ENCODE peak calls at places on chromosomes 13 and 19, in seven cellular contexts. One of them, this sample, is unnamed.

GRCh38 chr13:35964764-35965163 is 166.4 kb downstream of the DCLK1 start:
- DNase-seq in fibroblast of the aortic adventitia: peak; percentile 41
- DNase-seq in astrocyte of the cerebellum: no peak
- DNase-seq in vagina: no peak
- DNase-seq in fibroblast of lung: peak; percentile 95
- DNase-seq in PC-3: peak; percentile 6
- DNase-seq in thoracic aorta: no peak
- DNase-seq in this sample: peak; percentile 34

GRCh38 chr13:34469212-34469983 is 472.7 kb upstream of the NBEA start:
- DNase-seq in fibroblast of lung: peak; percentile 39
- DNase-seq in PC-3: peak; percentile 92
- DNase-seq in astrocyte of the cerebellum: peak; percentile 44
- DNase-seq in fibroblast of the aortic adventitia: peak; percentile 41
- DNase-seq in vagina: no peak
- DNase-seq in thoracic aorta: no peak
- DNase-seq in this sample: peak; percentile 27

GRCh38 chr13:36788276-36788675 is 30.7 kb upstream of the RFXAP start:
- DNase-seq in astrocyte of the cerebellum: no peak
- DNase-seq in thoracic aorta: no peak
- DNase-seq in fibroblast of lung: peak; percentile 32
- DNase-seq in fibroblast of the aortic adventitia: peak; percentile 51
- DNase-seq in PC-3: peak; percentile 78
- DNase-seq in vagina: no peak
- DNase-seq in this sample: peak; percentile 28

GRCh38 chr19:23823952-23824389 is 65.3 kb upstream of the ZNF681 start:
- DNase-seq in vagina: no peak
- DNase-seq in astrocyte of the cerebellum: no peak
- DNase-seq in fibroblast of the aortic adventitia: no peak
- DNase-seq in PC-3: peak; percentile 20
- DNase-seq in thoracic aorta: no peak
- DNase-seq in fibroblast of lung: peak; percentile 3
- DNase-seq in this sample: no peak

GRCh38 chr13:62014299-62014698 is 598.6 kb upstream of the PCDH20 start:
- DNase-seq in thoracic aorta: no peak
- DNase-seq in fibroblast of the aortic adventitia: no peak
- DNase-seq in vagina: no peak
- DNase-seq in fibroblast of lung: peak; percentile 57
- DNase-seq in PC-3: peak; percentile 54
- DNase-seq in astrocyte of the cerebellum: peak; percentile 13
- DNase-seq in this sample: peak; percentile 52

GRCh38 chr19:40611096-40611495 is 9.9 kb downstream of the LTBP4 start:
- DNase-seq in fibroblast of the aortic adventitia: no peak
- DNase-seq in vagina: no peak
- DNase-seq in thoracic aorta: no peak
- DNase-seq in astrocyte of the cerebellum: no peak
- DNase-seq in fibroblast of lung: no peak
- DNase-seq in PC-3: peak; percentile 54
- DNase-seq in this sample: no peak

GRCh38 chr19:27746691-27747380 is 1466.1 kb downstream of the UQCRFS1 start:
- DNase-seq in fibroblast of the aortic adventitia: peak; percentile 3
- DNase-seq in astrocyte of the cerebellum: no peak
- DNase-seq in PC-3: peak; percentile 12
- DNase-seq in vagina: peak; percentile 69
- DNase-seq in thoracic aorta: no peak
- DNase-seq in fibroblast of lung: peak; percentile 1
- DNase-seq in this sample: no peak

GRCh38 chr13:98838776-98839175 is 86.3 kb upstream of the SLC15A1 start:
- DNase-seq in vagina: no peak
- DNase-seq in thoracic aorta: no peak
- DNase-seq in fibroblast of lung: peak; percentile 42
- DNase-seq in PC-3: no peak
- DNase-seq in astrocyte of the cerebellum: no peak
- DNase-seq in fibroblast of the aortic adventitia: peak; percentile 32
- DNase-seq in this sample: peak; percentile 48

GRCh38 chr13:92187378-92187989 is 789.1 kb downstream of the GPC5 start:
- DNase-seq in vagina: no peak
- DNase-seq in thoracic aorta: no peak
- DNase-seq in PC-3: peak; percentile 46
- DNase-seq in fibroblast of lung: peak; percentile 62
- DNase-seq in fibroblast of the aortic adventitia: peak; percentile 59
- DNase-seq in astrocyte of the cerebellum: peak; percentile 23
- DNase-seq in this sample: peak; percentile 62

GRCh38 chr13:52899206-52899605 is 50.8 kb upstream of the PCDH8 start:
- DNase-seq in vagina: no peak
- DNase-seq in fibroblast of lung: no peak
- DNase-seq in fibroblast of the aortic adventitia: no peak
- DNase-seq in thoracic aorta: no peak
- DNase-seq in PC-3: no peak
- DNase-seq in astrocyte of the cerebellum: no peak
- DNase-seq in this sample: no peak

GRCh38 chr19:48206402-48207093 is 36.1 kb downstream of the ZSWIM9 start:
- DNase-seq in fibroblast of lung: no peak
- DNase-seq in astrocyte of the cerebellum: no peak
- DNase-seq in PC-3: no peak
- DNase-seq in vagina: no peak
- DNase-seq in thoracic aorta: no peak
- DNase-seq in fibroblast of the aortic adventitia: no peak
- DNase-seq in this sample: no peak

GRCh38 chr19:35963514-35963913 is 27.3 kb downstream of the LRFN3 start:
- DNase-seq in fibroblast of lung: peak; percentile 57
- DNase-seq in fibroblast of the aortic adventitia: peak; percentile 62
- DNase-seq in PC-3: peak; percentile 28
- DNase-seq in vagina: no peak
- DNase-seq in astrocyte of the cerebellum: peak; percentile 42
- DNase-seq in thoracic aorta: no peak
- DNase-seq in this sample: peak; percentile 56

GRCh38 chr19:41195675-41196497 is 2.9 kb downstream of the CYP2S1 start:
- DNase-seq in thoracic aorta: no peak
- DNase-seq in vagina: no peak
- DNase-seq in fibroblast of lung: peak; percentile 36
- DNase-seq in fibroblast of the aortic adventitia: peak; percentile 46
- DNase-seq in astrocyte of the cerebellum: no peak
- DNase-seq in PC-3: no peak
- DNase-seq in this sample: no peak

GRCh38 chr13:79593611-79594275 is 112.8 kb downstream of the NDFIP2 start:
- DNase-seq in vagina: no peak
- DNase-seq in fibroblast of the aortic adventitia: peak; percentile 92
- DNase-seq in thoracic aorta: no peak
- DNase-seq in fibroblast of lung: peak; percentile 31
- DNase-seq in PC-3: peak; percentile 40
- DNase-seq in astrocyte of the cerebellum: peak; percentile 36
- DNase-seq in this sample: peak; percentile 76
- H3K4me3 ChIP-seq in vagina: no peak overlapping the region
- H3K4me3 ChIP-seq in fibroblast of the aortic adventitia: no peak overlapping the region
- H3K4me3 ChIP-seq in thoracic aorta: no peak overlapping the region
- H3K4me3 ChIP-seq in fibroblast of lung: no peak overlapping the region
- H3K4me3 ChIP-seq in PC-3: no peak overlapping the region
- H3K4me3 ChIP-seq in astrocyte of the cerebellum: no peak overlapping the region
- H3K4me3 ChIP-seq in this sample: no peak overlapping the region

DNA sequence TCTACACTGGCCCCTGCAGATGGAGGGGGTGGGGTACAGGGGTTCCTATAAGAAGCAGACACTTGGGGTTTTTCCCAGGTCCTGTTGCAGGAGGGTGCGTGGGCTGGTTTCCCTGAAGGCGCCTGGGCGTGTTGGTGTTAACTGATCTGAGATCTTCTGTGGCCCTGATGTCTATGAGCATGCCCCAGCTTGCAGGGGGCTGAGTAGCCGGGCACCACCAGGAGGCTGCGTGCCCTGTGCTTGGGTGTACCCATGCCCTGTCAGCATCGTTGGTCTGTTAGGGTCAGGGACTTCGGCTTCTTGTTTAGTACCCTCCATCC is 45.3 kb downstream of the CAPN12 start:
- DNase-seq in vagina: no peak
- DNase-seq in astrocyte of the cerebellum: no peak
- DNase-seq in PC-3: no peak
- DNase-seq in fibroblast of lung: no peak
- DNase-seq in fibroblast of the aortic adventitia: no peak
- DNase-seq in thoracic aorta: no peak
- DNase-seq in this sample: no peak
- TF ChIP-seq CTCF in vagina: no peak
- TF ChIP-seq CTCF in astrocyte of the cerebellum: no peak
- TF ChIP-seq CTCF in PC-3: no peak
- TF ChIP-seq CTCF in fibroblast of lung: no peak
- TF ChIP-seq CTCF in fibroblast of the aortic adventitia: no peak
- TF ChIP-seq CTCF in thoracic aorta: no peak
- TF ChIP-seq CTCF in this sample: no peak

GRCh38 chr19:58059003-58059671 is at the start of gene ZNF135:
- DNase-seq in fibroblast of lung: peak; percentile 90
- DNase-seq in thoracic aorta: peak; percentile 52
- DNase-seq in vagina: no peak
- DNase-seq in PC-3: no peak
- DNase-seq in astrocyte of the cerebellum: peak; percentile 15
- DNase-seq in fibroblast of the aortic adventitia: peak; percentile 66
- DNase-seq in this sample: peak; percentile 87
- H3K4me3 ChIP-seq in fibroblast of lung: peak within 1 kb of the TSS; percentile 52
- H3K4me3 ChIP-seq in thoracic aorta: peak within 1 kb of the TSS; percentile 88
- H3K4me3 ChIP-seq in vagina: peak within 1 kb of the TSS; percentile 61
- H3K4me3 ChIP-seq in PC-3: no peak within 1 kb of the TSS
- H3K4me3 ChIP-seq in astrocyte of the cerebellum: peak within 1 kb of the TSS; percentile 47
- H3K4me3 ChIP-seq in fibroblast of the aortic adventitia: peak within 1 kb of the TSS; percentile 58
- H3K4me3 ChIP-seq in this sample: peak within 1 kb of the TSS; percentile 52

DNA sequence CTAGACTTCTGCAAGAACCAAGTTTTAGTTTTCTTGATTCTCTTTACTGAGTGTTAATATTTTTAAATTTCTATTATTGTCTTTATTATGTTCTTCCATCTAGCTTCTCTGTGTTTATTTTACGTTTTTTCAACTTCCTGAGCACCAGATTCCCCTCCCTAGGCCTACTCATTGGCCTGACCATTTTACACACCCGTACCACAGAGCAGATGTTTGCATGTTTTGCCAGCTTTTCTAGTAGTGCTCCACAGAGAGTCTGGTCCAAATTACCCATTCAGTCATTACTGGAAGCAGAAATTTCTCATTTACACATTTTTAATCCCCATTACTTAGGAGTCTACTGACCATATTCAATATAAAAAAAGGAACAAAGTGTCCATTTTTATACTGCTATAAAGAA is 66.9 kb downstream of the ING1 start:
- DNase-seq in fibroblast of lung: no peak
- DNase-seq in thoracic aorta: no peak
- DNase-seq in astrocyte of the cerebellum: no peak
- DNase-seq in PC-3: no peak
- DNase-seq in vagina: no peak
- DNase-seq in fibroblast of the aortic adventitia: no peak
- DNase-seq in this sample: no peak
- TF ChIP-seq CTCF in fibroblast of lung: no peak
- TF ChIP-seq CTCF in thoracic aorta: no peak
- TF ChIP-seq CTCF in astrocyte of the cerebellum: no peak
- TF ChIP-seq CTCF in PC-3: no peak
- TF ChIP-seq CTCF in vagina: no peak
- TF ChIP-seq CTCF in fibroblast of the aortic adventitia: no peak
- TF ChIP-seq CTCF in this sample: no peak

DNA sequence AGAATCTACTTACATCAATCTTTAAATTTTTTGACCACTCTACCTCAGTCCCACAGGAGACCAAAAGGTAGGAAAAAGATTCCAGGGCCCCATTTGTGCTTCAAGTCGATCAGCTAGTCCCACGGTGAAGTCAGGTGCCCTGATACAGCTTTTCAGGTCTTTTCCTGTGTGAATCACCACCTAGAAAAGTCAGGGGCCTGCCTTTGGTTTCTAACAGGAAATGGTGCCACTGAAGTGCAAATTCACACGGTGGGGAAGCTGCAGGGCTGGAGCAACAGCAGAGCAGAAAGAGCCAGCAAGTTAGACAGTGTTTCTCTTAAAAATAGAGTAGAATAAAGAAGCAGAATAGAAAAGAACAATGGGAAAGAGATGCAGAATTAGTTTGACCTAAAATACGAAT is 107.5 kb downstream of the KLF12 start:
- DNase-seq in vagina: no peak
- DNase-seq in PC-3: peak; percentile 23
- DNase-seq in fibroblast of the aortic adventitia: no peak
- DNase-seq in astrocyte of the cerebellum: peak; percentile 4
- DNase-seq in fibroblast of lung: no peak
- DNase-seq in thoracic aorta: no peak
- DNase-seq in this sample: peak; percentile 60
- H3K4me3 ChIP-seq in vagina: no peak overlapping the region
- H3K4me3 ChIP-seq in PC-3: no peak overlapping the region
- H3K4me3 ChIP-seq in fibroblast of the aortic adventitia: no peak overlapping the region
- H3K4me3 ChIP-seq in astrocyte of the cerebellum: no peak overlapping the region
- H3K4me3 ChIP-seq in fibroblast of lung: no peak overlapping the region
- H3K4me3 ChIP-seq in thoracic aorta: no peak overlapping the region
- H3K4me3 ChIP-seq in this sample: no peak overlapping the region

GRCh38 chr19:14871619-14872230 is 14.2 kb downstream of the OR7A17 start:
- DNase-seq in astrocyte of the cerebellum: no peak
- DNase-seq in thoracic aorta: no peak
- DNase-seq in PC-3: peak; percentile 68
- DNase-seq in fibroblast of the aortic adventitia: peak; percentile 23
- DNase-seq in vagina: no peak
- DNase-seq in fibroblast of lung: peak; percentile 38
- DNase-seq in this sample: peak; percentile 4
- TF ChIP-seq CTCF in astrocyte of the cerebellum: no peak
- TF ChIP-seq CTCF in thoracic aorta: no peak
- TF ChIP-seq CTCF in PC-3: peak; percentile 84
- TF ChIP-seq CTCF in fibroblast of the aortic adventitia: peak; percentile 48
- TF ChIP-seq CTCF in vagina: peak; percentile 11
- TF ChIP-seq CTCF in fibroblast of lung: no peak
- TF ChIP-seq CTCF in this sample: peak; percentile 30

This sample was measured in astrocyte of the spinal cord.